ENCODE peak calls at places on chromosomes 16 and 17, in four cellular contexts. G is left lobe of liver, A is tibial artery, S is GDM1. U is an unnamed sample.
A peak's percentile ranks its signal among the peaks of the same experiment; 100 is the strongest.

GRCh38 chr16:85330694-85331188 is 218.5 kb upstream of the CIBAR2 start:
- DNase-seq in S (peak; percentile 29), A (peak; percentile 51), G (no peak), U (peak; percentile 85)

GRCh38 chr16:46895399-46896313 is 11.5 kb downstream of the GPT2 start:
- DNase-seq in G (peak; percentile 71), S (no peak), A (no peak), U (no peak)

GRCh38 chr16:8854298-8854948 is 14.4 kb downstream of the CARHSP1 start:
- DNase-seq in S (no peak), A (peak; percentile 7), G (no peak), U (no peak)

GRCh38 chr16:21985524-21985923 is 15.4 kb downstream of the PDZD9 start:
- DNase-seq in A (no peak), G (no peak), S (no peak), U (no peak)

GRCh38 chr17:80025796-80026195 is 9.9 kb downstream of the TBC1D16 start:
- DNase-seq in A (no peak), G (no peak), S (no peak), U (no peak)

GRCh38 chr17:75843577-75844529 is at the start of gene UNC13D:
- DNase-seq in G (no peak), A (no peak), S (peak; percentile 67), U (no peak)

GRCh38 chr16:78177927-78178326 is 78.5 kb downstream of the WWOX start:
- DNase-seq in S (no peak), G (no peak), A (no peak), U (no peak)

GRCh38 chr16:85157813-85158701 is 45.8 kb upstream of the CIBAR2 start:
- DNase-seq in S (no peak), A (no peak), G (no peak), U (no peak)

GRCh38 chr17:54980372-54980771 is 11.8 kb downstream of the STXBP4 start:
- DNase-seq in S (no peak), G (no peak), A (no peak), U (no peak)

GRCh38 chr17:1484586-1485310 is 7.7 kb downstream of the MYO1C start:
- DNase-seq in G (no peak), A (peak; percentile 47), S (no peak), U (peak; percentile 56)

GRCh38 chr16:61900482-61900881 is 135.8 kb downstream of the CDH8 start:
- DNase-seq in A (no peak), S (no peak), G (no peak), U (peak; percentile 9)

GRCh38 chr17:55266051-55266957 is 1.5 kb downstream of the HLF start:
- DNase-seq in G (peak; percentile 59), A (no peak), S (no peak), U (no peak)

GRCh38 chr17:39082482-39082881 is 69.0 kb downstream of the PLXDC1 start:
- DNase-seq in G (no peak), A (no peak), S (no peak), U (peak; percentile 22)

GRCh38 chr17:37567137-37567927 is 41.9 kb downstream of the SYNRG start:
- DNase-seq in G (no peak), A (no peak), S (no peak), U (no peak)

GRCh38 chr16:74477226-74477625 is 55.9 kb upstream of the CLEC18B start:
- DNase-seq in A (no peak), S (no peak), G (no peak), U (no peak)

GRCh38 chr17:68759343-68760140 is 158.4 kb upstream of the FAM20A start:
- DNase-seq in A (peak; percentile 95), G (peak; percentile 89), S (peak; percentile 81), U (peak; percentile 93)

GRCh38 chr17:4583796-4584124 is 569 bp upstream of the SMTNL2 start:
- DNase-seq in A (no peak), G (no peak), S (no peak), U (no peak)

U was measured in RPMI7951.